ENCODE peak calls at places on chromosomes 2 and 18, in four cellular contexts. A, G, S and P are unnamed samples.

GRCh38 chr18:12842459-12843380 is 41.3 kb downstream of the PTPN2 start:
- DNase-seq in A (no peak), G (no peak), S (no peak), P (no peak)

GRCh38 chr2:134127496-134127895 is 126.4 kb upstream of the MGAT5 start:
- DNase-seq in A (no peak), G (no peak), S (no peak), P (no peak)

GRCh38 chr2:175926272-175926671 is 75.8 kb downstream of the LNPK start:
- DNase-seq in A (no peak), G (no peak), S (peak; percentile 19), P (no peak)

GRCh38 chr2:223993634-223994232 is 36.5 kb downstream of the MRPL44 start:
- DNase-seq in A (peak; percentile 60), G (peak; percentile 67), S (peak; percentile 59), P (no peak)

GRCh38 chr2:213246665-213247281 is 37.5 kb upstream of the SPAG16 start:
- DNase-seq in A (no peak), G (peak; percentile 24), S (no peak), P (no peak)

GRCh38 chr2:108922141-108922915 is 66.7 kb downstream of the EDAR start:
- DNase-seq in A (no peak), G (no peak), S (peak; percentile 1), P (peak; percentile 56)

GRCh38 chr2:206858972-206859739 is 80.2 kb upstream of the CPO start:
- DNase-seq in A (no peak), G (no peak), S (no peak), P (no peak)

GRCh38 chr2:1887106-1887505 is 142.8 kb upstream of the PXDN start:
- DNase-seq in A (no peak), G (no peak), S (no peak), P (no peak)

GRCh38 chr2:40033781-40034180 is 254.7 kb upstream of the THUMPD2 start:
- DNase-seq in A (no peak), G (no peak), S (no peak), P (no peak)

GRCh38 chr2:165791811-165792454 is 2.1 kb downstream of the GALNT3 start:
- DNase-seq in A (no peak), G (no peak), S (no peak), P (no peak)

GRCh38 chr2:232190796-232191195 is 187.8 kb upstream of the ALPP start:
- DNase-seq in A (no peak), G (peak; percentile 10), S (no peak), P (no peak)

GRCh38 chr2:8407332-8407731 is 274.5 kb upstream of the ID2 start:
- DNase-seq in A (no peak), G (no peak), S (no peak), P (no peak)

GRCh38 chr18:22613788-22614187 is 196.1 kb upstream of the CTAGE1 start:
- DNase-seq in A (no peak), G (no peak), S (no peak), P (no peak)

GRCh38 chr2:181573140-181573736 is 83.7 kb downstream of the CERKL start:
- DNase-seq in A (no peak), G (no peak), S (peak; percentile 9), P (no peak)

GRCh38 chr18:5066380-5066977 is 130.6 kb downstream of the AKAIN1 start:
- DNase-seq in A (peak; percentile 18), G (no peak), S (no peak), P (no peak)

GRCh38 chr2:51781691-51782090 is 749.8 kb upstream of the NRXN1 start:
- DNase-seq in A (no peak), G (no peak), S (no peak), P (no peak)

GRCh38 chr2:15748736-15749323 is 157.2 kb downstream of the DDX1 start:
- DNase-seq in A (peak; percentile 48), G (no peak), S (no peak), P (no peak)

GRCh38 chr2:148209598-148209997 is 188.7 kb downstream of the MBD5 start:
- DNase-seq in A (no peak), G (no peak), S (no peak), P (no peak)

GRCh38 chr18:46072959-46073358 is 899 bp upstream of the PSTPIP2 start:
- DNase-seq in A (no peak), G (no peak), S (no peak), P (peak; percentile 56)

GRCh38 chr18:12659904-12660605 is 2.1 kb upstream of the SPIRE1 start:
- DNase-seq in A (peak; percentile 61), G (peak; percentile 65), S (peak; percentile 53), P (no peak)

GRCh38 chr18:79552696-79553095 is 126.9 kb upstream of the CTDP1 start:
- DNase-seq in A (no peak), G (no peak), S (no peak), P (no peak)

GRCh38 chr2:148124271-148124670 is 103.4 kb downstream of the MBD5 start:
- DNase-seq in A (no peak), G (no peak), S (no peak), P (no peak)

GRCh38 chr2:11419781-11420180 is 46.2 kb downstream of the E2F6 start:
- DNase-seq in A (no peak), G (peak; percentile 62), S (peak; percentile 28), P (no peak)